ENCODE peak calls at places on chromosome 5, in ten cellular contexts. One of them, this sample, is unnamed.

GRCh38 chr5:121976979-121977378 is 15.2 kb downstream of the SRFBP1 start:
- DNase-seq in Caco-2: no peak
- DNase-seq in foreskin fibroblast: peak
- DNase-seq in right lobe of liver: no peak
- DNase-seq in HFFc6: peak
- DNase-seq in dorsolateral prefrontal cortex: no peak
- DNase-seq in upper lobe of left lung: no peak
- DNase-seq in left lung: no peak
- DNase-seq in IMR-90: peak
- DNase-seq in cardiac muscle cell: peak
- DNase-seq in this sample: no peak

GRCh38 chr5:6837519-6838110 is 124.4 kb downstream of the TENT4A start:
- DNase-seq in Caco-2: peak
- DNase-seq in foreskin fibroblast: no peak
- DNase-seq in right lobe of liver: no peak
- DNase-seq in HFFc6: no peak
- DNase-seq in dorsolateral prefrontal cortex: no peak
- DNase-seq in upper lobe of left lung: peak
- DNase-seq in left lung: no peak
- DNase-seq in IMR-90: no peak
- DNase-seq in cardiac muscle cell: no peak
- DNase-seq in this sample: no peak

GRCh38 chr5:151740336-151740942 is 18.0 kb downstream of the ATOX1 start:
- DNase-seq in Caco-2: peak
- DNase-seq in foreskin fibroblast: peak
- DNase-seq in right lobe of liver: no peak
- DNase-seq in HFFc6: peak
- DNase-seq in dorsolateral prefrontal cortex: no peak
- DNase-seq in upper lobe of left lung: peak
- DNase-seq in left lung: peak
- DNase-seq in IMR-90: peak
- DNase-seq in cardiac muscle cell: peak
- DNase-seq in this sample: peak

GRCh38 chr5:133797167-133797566 is 171.3 kb downstream of the C5orf15 start:
- DNase-seq in Caco-2: no peak
- DNase-seq in foreskin fibroblast: no peak
- DNase-seq in right lobe of liver: no peak
- DNase-seq in HFFc6: no peak
- DNase-seq in dorsolateral prefrontal cortex: no peak
- DNase-seq in upper lobe of left lung: no peak
- DNase-seq in left lung: no peak
- DNase-seq in IMR-90: no peak
- DNase-seq in cardiac muscle cell: peak
- DNase-seq in this sample: no peak

GRCh38 chr5:141338538-141339306 is at the start of gene PCDHGA2:
- DNase-seq in Caco-2: no peak
- DNase-seq in foreskin fibroblast: peak
- DNase-seq in right lobe of liver: no peak
- DNase-seq in HFFc6: peak
- DNase-seq in dorsolateral prefrontal cortex: no peak
- DNase-seq in upper lobe of left lung: peak
- DNase-seq in left lung: no peak
- DNase-seq in IMR-90: peak
- DNase-seq in cardiac muscle cell: peak
- DNase-seq in this sample: no peak

GRCh38 chr5:56279979-56280378 is 46.8 kb upstream of the ANKRD55 start:
- DNase-seq in Caco-2: no peak
- DNase-seq in foreskin fibroblast: peak
- DNase-seq in right lobe of liver: no peak
- DNase-seq in HFFc6: peak
- DNase-seq in dorsolateral prefrontal cortex: no peak
- DNase-seq in upper lobe of left lung: no peak
- DNase-seq in left lung: no peak
- DNase-seq in IMR-90: peak
- DNase-seq in cardiac muscle cell: peak
- DNase-seq in this sample: no peak

GRCh38 chr5:128408622-128409021 is 129.4 kb downstream of the FBN2 start:
- DNase-seq in Caco-2: no peak
- DNase-seq in foreskin fibroblast: no peak
- DNase-seq in right lobe of liver: no peak
- DNase-seq in HFFc6: peak
- DNase-seq in dorsolateral prefrontal cortex: no peak
- DNase-seq in upper lobe of left lung: no peak
- DNase-seq in left lung: no peak
- DNase-seq in IMR-90: peak
- DNase-seq in cardiac muscle cell: no peak
- DNase-seq in this sample: no peak

GRCh38 chr5:15943487-15943886 is 236.1 kb downstream of the MARCHF11 start:
- DNase-seq in Caco-2: no peak
- DNase-seq in foreskin fibroblast: no peak
- DNase-seq in right lobe of liver: no peak
- DNase-seq in HFFc6: peak
- DNase-seq in dorsolateral prefrontal cortex: no peak
- DNase-seq in upper lobe of left lung: no peak
- DNase-seq in left lung: no peak
- DNase-seq in IMR-90: peak
- DNase-seq in cardiac muscle cell: peak
- DNase-seq in this sample: no peak

GRCh38 chr5:84384604-84385575 is at the start of gene EDIL3:
- DNase-seq in Caco-2: peak
- DNase-seq in foreskin fibroblast: no peak
- DNase-seq in right lobe of liver: peak
- DNase-seq in HFFc6: no peak
- DNase-seq in dorsolateral prefrontal cortex: peak
- DNase-seq in upper lobe of left lung: peak
- DNase-seq in left lung: peak
- DNase-seq in IMR-90: peak
- DNase-seq in cardiac muscle cell: peak
- DNase-seq in this sample: peak

GRCh38 chr5:91126448-91126847 is 256.7 kb downstream of the ARRDC3 start:
- DNase-seq in Caco-2: no peak
- DNase-seq in foreskin fibroblast: peak
- DNase-seq in right lobe of liver: no peak
- DNase-seq in HFFc6: peak
- DNase-seq in dorsolateral prefrontal cortex: no peak
- DNase-seq in upper lobe of left lung: no peak
- DNase-seq in left lung: no peak
- DNase-seq in IMR-90: peak
- DNase-seq in cardiac muscle cell: peak
- DNase-seq in this sample: no peak

GRCh38 chr5:40052812-40053211 is 626.9 kb upstream of the PTGER4 start:
- DNase-seq in Caco-2: no peak
- DNase-seq in foreskin fibroblast: no peak
- DNase-seq in right lobe of liver: no peak
- DNase-seq in HFFc6: no peak
- DNase-seq in dorsolateral prefrontal cortex: no peak
- DNase-seq in upper lobe of left lung: no peak
- DNase-seq in left lung: no peak
- DNase-seq in IMR-90: no peak
- DNase-seq in cardiac muscle cell: no peak
- DNase-seq in this sample: no peak

GRCh38 chr5:112228672-112229071 is 190.4 kb downstream of the EPB41L4A start:
- DNase-seq in Caco-2: peak
- DNase-seq in foreskin fibroblast: peak
- DNase-seq in right lobe of liver: peak
- DNase-seq in HFFc6: peak
- DNase-seq in dorsolateral prefrontal cortex: no peak
- DNase-seq in upper lobe of left lung: no peak
- DNase-seq in left lung: peak
- DNase-seq in IMR-90: peak
- DNase-seq in cardiac muscle cell: peak
- DNase-seq in this sample: no peak

GRCh38 chr5:105288946-105289345 is 1726.4 kb upstream of the NUDT12 start:
- DNase-seq in Caco-2: no peak
- DNase-seq in foreskin fibroblast: no peak
- DNase-seq in right lobe of liver: no peak
- DNase-seq in HFFc6: no peak
- DNase-seq in dorsolateral prefrontal cortex: no peak
- DNase-seq in upper lobe of left lung: no peak
- DNase-seq in left lung: no peak
- DNase-seq in IMR-90: no peak
- DNase-seq in cardiac muscle cell: no peak
- DNase-seq in this sample: no peak

GRCh38 chr5:144013816-144014215 is 156.6 kb downstream of the YIPF5 start:
- DNase-seq in Caco-2: no peak
- DNase-seq in foreskin fibroblast: no peak
- DNase-seq in right lobe of liver: no peak
- DNase-seq in HFFc6: no peak
- DNase-seq in dorsolateral prefrontal cortex: no peak
- DNase-seq in upper lobe of left lung: no peak
- DNase-seq in left lung: no peak
- DNase-seq in IMR-90: no peak
- DNase-seq in cardiac muscle cell: no peak
- DNase-seq in this sample: no peak

GRCh38 chr5:112551437-112552018 is 132.5 kb upstream of the EPB41L4A start:
- DNase-seq in Caco-2: no peak
- DNase-seq in foreskin fibroblast: peak
- DNase-seq in right lobe of liver: no peak
- DNase-seq in HFFc6: peak
- DNase-seq in dorsolateral prefrontal cortex: no peak
- DNase-seq in upper lobe of left lung: no peak
- DNase-seq in left lung: no peak
- DNase-seq in IMR-90: peak
- DNase-seq in cardiac muscle cell: peak
- DNase-seq in this sample: peak

GRCh38 chr5:82794876-82795275 is 282.3 kb downstream of the TMEM167A start:
- DNase-seq in Caco-2: no peak
- DNase-seq in foreskin fibroblast: no peak
- DNase-seq in right lobe of liver: no peak
- DNase-seq in HFFc6: no peak
- DNase-seq in dorsolateral prefrontal cortex: no peak
- DNase-seq in upper lobe of left lung: no peak
- DNase-seq in left lung: no peak
- DNase-seq in IMR-90: no peak
- DNase-seq in cardiac muscle cell: no peak
- DNase-seq in this sample: no peak

GRCh38 chr5:140108093-140109049 is 5.5 kb upstream of the PURA start:
- DNase-seq in Caco-2: peak
- DNase-seq in foreskin fibroblast: no peak
- DNase-seq in right lobe of liver: no peak
- DNase-seq in HFFc6: no peak
- DNase-seq in dorsolateral prefrontal cortex: no peak
- DNase-seq in upper lobe of left lung: peak
- DNase-seq in left lung: peak
- DNase-seq in IMR-90: no peak
- DNase-seq in cardiac muscle cell: no peak
- DNase-seq in this sample: no peak

DNA sequence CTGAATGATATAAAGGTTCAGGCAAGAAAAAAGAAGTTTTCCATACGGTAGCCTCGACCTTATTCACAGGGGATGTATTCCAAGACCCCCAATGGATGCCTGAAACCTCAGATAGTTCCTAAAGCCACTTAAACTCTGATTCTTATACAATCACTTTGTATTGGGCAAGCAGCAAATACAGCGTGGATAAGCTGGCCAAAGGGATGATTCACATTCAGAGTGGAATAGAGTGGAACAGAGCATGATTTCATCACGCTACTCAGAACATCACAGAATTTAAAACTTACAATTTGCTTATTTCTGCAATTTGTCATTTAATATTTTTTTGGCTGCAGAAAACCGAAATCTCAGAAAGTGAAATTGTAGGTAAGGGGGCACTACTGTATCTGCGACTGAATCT is 40.5 kb upstream of the CDH18 start:
- DNase-seq in Caco-2: no peak
- DNase-seq in foreskin fibroblast: no peak
- DNase-seq in right lobe of liver: no peak
- DNase-seq in HFFc6: no peak
- DNase-seq in dorsolateral prefrontal cortex: no peak
- DNase-seq in upper lobe of left lung: no peak
- DNase-seq in left lung: no peak
- DNase-seq in IMR-90: no peak
- DNase-seq in cardiac muscle cell: peak
- DNase-seq in this sample: no peak
- TF ChIP-seq CTCF in Caco-2: no peak
- TF ChIP-seq CTCF in foreskin fibroblast: no peak
- TF ChIP-seq CTCF in right lobe of liver: no peak
- TF ChIP-seq CTCF in HFFc6: no peak
- TF ChIP-seq CTCF in dorsolateral prefrontal cortex: no peak
- TF ChIP-seq CTCF in upper lobe of left lung: no peak
- TF ChIP-seq CTCF in left lung: no peak
- TF ChIP-seq CTCF in IMR-90: no peak
- TF ChIP-seq CTCF in cardiac muscle cell: no peak
- TF ChIP-seq CTCF in this sample: no peak

GRCh38 chr5:37926732-37927131 is 86.9 kb upstream of the GDNF start:
- DNase-seq in Caco-2: no peak
- DNase-seq in foreskin fibroblast: peak
- DNase-seq in right lobe of liver: no peak
- DNase-seq in HFFc6: no peak
- DNase-seq in dorsolateral prefrontal cortex: no peak
- DNase-seq in upper lobe of left lung: no peak
- DNase-seq in left lung: no peak
- DNase-seq in IMR-90: peak
- DNase-seq in cardiac muscle cell: peak
- DNase-seq in this sample: no peak
- TF ChIP-seq CTCF in Caco-2: no peak
- TF ChIP-seq CTCF in foreskin fibroblast: peak
- TF ChIP-seq CTCF in right lobe of liver: no peak
- TF ChIP-seq CTCF in HFFc6: peak
- TF ChIP-seq CTCF in dorsolateral prefrontal cortex: no peak
- TF ChIP-seq CTCF in upper lobe of left lung: no peak
- TF ChIP-seq CTCF in left lung: no peak
- TF ChIP-seq CTCF in IMR-90: no peak
- TF ChIP-seq CTCF in cardiac muscle cell: no peak
- TF ChIP-seq CTCF in this sample: no peak

GRCh38 chr5:123916331-123917121 is 404.5 kb downstream of the CSNK1G3 start:
- DNase-seq in Caco-2: no peak
- DNase-seq in foreskin fibroblast: peak
- DNase-seq in right lobe of liver: no peak
- DNase-seq in HFFc6: peak
- DNase-seq in dorsolateral prefrontal cortex: no peak
- DNase-seq in upper lobe of left lung: no peak
- DNase-seq in left lung: no peak
- DNase-seq in IMR-90: peak
- DNase-seq in cardiac muscle cell: peak
- DNase-seq in this sample: no peak
- TF ChIP-seq CTCF in Caco-2: no peak
- TF ChIP-seq CTCF in foreskin fibroblast: no peak
- TF ChIP-seq CTCF in right lobe of liver: no peak
- TF ChIP-seq CTCF in HFFc6: no peak
- TF ChIP-seq CTCF in dorsolateral prefrontal cortex: no peak
- TF ChIP-seq CTCF in upper lobe of left lung: no peak
- TF ChIP-seq CTCF in left lung: no peak
- TF ChIP-seq CTCF in IMR-90: no peak
- TF ChIP-seq CTCF in cardiac muscle cell: no peak
- TF ChIP-seq CTCF in this sample: no peak

DNA sequence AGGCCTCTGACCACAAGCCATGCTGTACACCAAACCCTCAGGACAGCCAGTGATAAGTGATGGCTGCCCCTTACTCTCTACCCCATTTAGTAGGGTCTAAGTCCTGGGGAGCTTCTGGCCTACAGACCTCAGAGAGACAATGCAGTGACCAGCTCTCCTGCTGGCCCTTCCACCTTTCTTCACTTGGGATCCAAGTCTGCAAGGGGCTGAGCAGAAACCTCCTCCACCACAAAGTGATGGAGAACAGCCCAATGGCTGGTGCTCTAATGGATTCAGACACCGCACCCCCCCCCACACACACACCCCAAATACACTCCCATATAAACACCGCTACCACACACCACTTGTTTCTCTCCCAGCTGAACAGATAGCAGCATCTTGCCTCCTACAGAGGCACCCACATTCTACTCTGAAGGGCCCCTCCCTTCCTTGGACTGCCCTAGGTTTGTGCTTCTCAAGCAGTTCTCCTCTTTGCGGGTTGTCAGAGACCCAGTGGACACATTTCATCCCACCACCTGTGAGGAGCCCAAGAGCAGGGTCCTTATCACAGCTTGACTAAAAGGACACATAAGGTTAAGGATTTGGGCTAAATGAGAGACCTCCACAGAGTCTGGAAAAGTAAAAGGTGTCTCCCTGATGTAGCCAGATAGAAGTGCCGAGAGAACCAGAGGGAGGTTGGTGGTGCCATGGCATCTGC is 1.3 kb upstream of the PDLIM4 start:
- DNase-seq in Caco-2: peak
- DNase-seq in foreskin fibroblast: no peak
- DNase-seq in right lobe of liver: no peak
- DNase-seq in HFFc6: no peak
- DNase-seq in dorsolateral prefrontal cortex: no peak
- DNase-seq in upper lobe of left lung: no peak
- DNase-seq in left lung: no peak
- DNase-seq in IMR-90: no peak
- DNase-seq in cardiac muscle cell: no peak
- DNase-seq in this sample: no peak
- TF ChIP-seq CTCF in Caco-2: no peak
- TF ChIP-seq CTCF in foreskin fibroblast: no peak
- TF ChIP-seq CTCF in right lobe of liver: no peak
- TF ChIP-seq CTCF in HFFc6: no peak
- TF ChIP-seq CTCF in dorsolateral prefrontal cortex: no peak
- TF ChIP-seq CTCF in upper lobe of left lung: no peak
- TF ChIP-seq CTCF in left lung: no peak
- TF ChIP-seq CTCF in IMR-90: no peak
- TF ChIP-seq CTCF in cardiac muscle cell: no peak
- TF ChIP-seq CTCF in this sample: no peak

This sample was measured in progenitor cell of endocrine pancreas.